ENCODE peak calls at places on chromosome X, in four cellular contexts. E is activated T-helper 1 cell treated with anti-CD3 and anti-CD28 coated beads, Interleukin-2, amount 50 U/mL, for 16 hours; B is H9; F is HuH-7.5. P is an unnamed sample.

GRCh38 chrX:132041016-132041415 is 17.9 kb downstream of the STK26 start:
- DNase-seq in E (no peak), B (no peak), F (no peak), P (no peak)

GRCh38 chrX:134006484-134007161 is 21.2 kb upstream of the GPC3 start:
- DNase-seq in E (no peak), B (no peak), F (no peak), P (no peak)

GRCh38 chrX:83845397-83845796 is 15.5 kb upstream of the CYLC1 start:
- DNase-seq in E (no peak), B (no peak), F (no peak), P (no peak)

GRCh38 chrX:125202486-125203378 is 116.9 kb upstream of the TEX13C start:
- DNase-seq in E (no peak), B (peak), F (no peak), P (no peak)

GRCh38 chrX:10109695-10110094 is 47.1 kb upstream of the CLCN4 start:
- DNase-seq in E (no peak), B (no peak), F (no peak), P (no peak)

GRCh38 chrX:45743081-45743533 is 542.4 kb upstream of the DIPK2B start:
- DNase-seq in E (no peak), B (peak), F (no peak), P (no peak)

GRCh38 chrX:119942173-119942819 is 1.3 kb downstream of the NKAP start:
- DNase-seq in E (no peak), B (no peak), F (no peak), P (no peak)

GRCh38 chrX:53704294-53704693 is 17.8 kb upstream of the HUWE1 start:
- DNase-seq in E (no peak), B (no peak), F (no peak), P (no peak)

GRCh38 chrX:10516781-10517322 is 103.5 kb downstream of the MID1 start:
- DNase-seq in E (no peak), B (no peak), F (no peak), P (no peak)

P was measured in stimulated activated CD4-positive, alpha-beta T cell treated with anti-CD3 and anti-CD28 coated beads, Interleukin-1b, Interleukin-23, amount 100 ng/mL, for 24 hours.